ENCODE peak calls at places on chromosomes 3 and 15, in seven cellular contexts. M is HepG2; O is A673; W is epithelial cell of esophagus; G is upper lobe of right lung; C is CD8-positive, alpha-beta T cell; D is BJ. Z is an unnamed sample.
A peak's percentile ranks its signal among the peaks of the same experiment; 100 is the strongest.

GRCh38 chr15:98930591-98930990 is 77.0 kb downstream of the PGPEP1L start:
- DNase-seq in D (no peak), O (no peak), G (no peak), W (no peak), C (no peak), M (no peak), Z (no peak)

GRCh38 chr3:64668582-64669510 is 19.0 kb downstream of the ADAMTS9 start:
- DNase-seq in D (no peak), G (no peak), W (no peak), M (no peak), O (no peak), C (no peak), Z (no peak)

GRCh38 chr3:105614288-105615030 is 247.8 kb downstream of the ALCAM start:
- DNase-seq in O (no peak), M (no peak), D (no peak), W (no peak), G (no peak), C (no peak), Z (no peak)

GRCh38 chr3:69787436-69788168 is 48.3 kb downstream of the MITF start:
- DNase-seq in O (no peak), G (no peak), W (peak; percentile 71), C (no peak), D (no peak), M (no peak), Z (peak; percentile 43)

GRCh38 chr3:170848294-170848917 is 21.6 kb downstream of the RPL22L1 start:
- DNase-seq in M (no peak), D (no peak), O (peak; percentile 26), C (no peak), G (no peak), W (peak; percentile 34), Z (no peak)

GRCh38 chr15:85339976-85340665 is 40.3 kb upstream of the AKAP13 start:
- DNase-seq in O (no peak), D (no peak), M (no peak), G (no peak), C (no peak), W (no peak), Z (no peak)

GRCh38 chr3:11118181-11118682 is 36.1 kb upstream of the HRH1 start:
- DNase-seq in W (peak; percentile 57), G (no peak), D (no peak), C (no peak), O (no peak), M (no peak), Z (no peak)

GRCh38 chr15:22874256-22874655 is 35.8 kb downstream of the NIPA2 start:
- DNase-seq in G (no peak), C (no peak), D (no peak), M (no peak), O (no peak), W (no peak), Z (no peak)

GRCh38 chr3:16721494-16721893 is 116.3 kb upstream of the DAZL start:
- DNase-seq in C (no peak), W (no peak), D (no peak), G (no peak), O (no peak), M (no peak), Z (no peak)

GRCh38 chr15:50247819-50248650 is 17.5 kb downstream of the HDC start:
- DNase-seq in O (no peak), W (peak; percentile 74), C (peak; percentile 44), G (peak; percentile 72), D (no peak), M (no peak), Z (no peak)

GRCh38 chr3:16427309-16427965 is 86.1 kb downstream of the RFTN1 start:
- DNase-seq in W (peak; percentile 66), G (no peak), C (no peak), O (no peak), M (no peak), D (peak; percentile 84), Z (peak; percentile 93)

GRCh38 chr3:48469046-48469915 is 22.7 kb downstream of the ATRIP start:
- DNase-seq in O (no peak), D (no peak), W (no peak), M (no peak), C (no peak), G (no peak), Z (no peak)

GRCh38 chr15:72285927-72286516 is 13.7 kb upstream of the PARP6 start:
- DNase-seq in D (no peak), C (peak; percentile 58), G (peak; percentile 82), W (peak; percentile 48), M (peak; percentile 28), O (peak; percentile 52), Z (no peak)

GRCh38 chr3:124483915-124484470 is 246.3 kb upstream of the UMPS start:
- DNase-seq in C (no peak), W (peak; percentile 37), M (no peak), O (no peak), D (no peak), G (no peak), Z (no peak)

GRCh38 chr3:190063490-190063889 is 57.2 kb downstream of the P3H2 start:
- DNase-seq in O (no peak), M (no peak), G (no peak), W (no peak), C (no peak), D (no peak), Z (no peak)

GRCh38 chr3:79018671-79019136 is 749.1 kb downstream of the ROBO1 start:
- DNase-seq in W (peak; percentile 79), C (peak; percentile 10), O (peak; percentile 87), D (no peak), M (peak; percentile 16), G (peak; percentile 78), Z (no peak)

GRCh38 chr3:63976166-63976861 is 47.0 kb downstream of the PSMD6 start:
- DNase-seq in G (no peak), O (peak; percentile 43), C (no peak), M (peak; percentile 62), W (peak; percentile 96), D (peak; percentile 88), Z (peak; percentile 93)

GRCh38 chr15:67998599-67999122 is 55.5 kb upstream of the PIAS1 start:
- DNase-seq in O (peak; percentile 35), C (no peak), W (peak; percentile 87), D (peak; percentile 62), G (no peak), M (no peak), Z (peak; percentile 31)
- H3K4me3 ChIP-seq in O (no peak overlapping the region), C (no peak overlapping the region), W (no peak overlapping the region), D (no peak overlapping the region), G (no peak overlapping the region), M (no peak overlapping the region), Z (no peak overlapping the region)

GRCh38 chr3:94307588-94307987 is 244.7 kb downstream of the NSUN3 start:
- DNase-seq in G (no peak), C (no peak), M (no peak), W (peak; percentile 60), D (no peak), O (no peak), Z (no peak)
- TF ChIP-seq CTCF in G (no peak), C (no peak), M (no peak), W (no peak), D (no peak), O (no peak), Z (no peak)

GRCh38 chr3:112643621-112644236 is 2.8 kb upstream of the CCDC80 start:
- DNase-seq in C (no peak), W (no peak), G (no peak), D (no peak), O (no peak), M (no peak), Z (no peak)
- H3K4me3 ChIP-seq in C (no peak overlapping the region), W (no peak overlapping the region), G (no peak overlapping the region), D (no peak overlapping the region), O (no peak overlapping the region), M (no peak overlapping the region), Z (no peak overlapping the region)

GRCh38 chr3:132254076-132254755 is 63.0 kb upstream of the ACP3 start:
- DNase-seq in D (no peak), G (no peak), C (no peak), W (peak; percentile 53), O (no peak), M (no peak), Z (no peak)

GRCh38 chr3:132255041-132255745 is 62.0 kb upstream of the ACP3 start:
- DNase-seq in O (peak; percentile 47), W (peak; percentile 94), M (no peak), D (peak; percentile 49), G (no peak), C (no peak), Z (peak; percentile 42)

GRCh38 chr3:132253262-132253878 is 63.8 kb upstream of the ACP3 start:
- DNase-seq in W (peak; percentile 75), O (peak; percentile 79), D (no peak), M (peak; percentile 43), C (no peak), G (no peak), Z (peak; percentile 23)

GRCh38 chr3:132261501-132261900 is 55.7 kb upstream of the ACP3 start:
- DNase-seq in G (no peak), W (no peak), D (no peak), M (no peak), C (no peak), O (no peak), Z (no peak)

GRCh38 chr3:132256984-132257383 is 60.2 kb upstream of the ACP3 start:
- DNase-seq in D (no peak), W (peak; percentile 78), O (peak; percentile 77), C (no peak), G (no peak), M (peak; percentile 27), Z (no peak)
- TF ChIP-seq CTCF in D (peak; percentile 55), W (peak; percentile 73), O (peak; percentile 71), C (no peak), G (peak; percentile 46), M (peak; percentile 56), Z (peak; percentile 54)

DNA sequence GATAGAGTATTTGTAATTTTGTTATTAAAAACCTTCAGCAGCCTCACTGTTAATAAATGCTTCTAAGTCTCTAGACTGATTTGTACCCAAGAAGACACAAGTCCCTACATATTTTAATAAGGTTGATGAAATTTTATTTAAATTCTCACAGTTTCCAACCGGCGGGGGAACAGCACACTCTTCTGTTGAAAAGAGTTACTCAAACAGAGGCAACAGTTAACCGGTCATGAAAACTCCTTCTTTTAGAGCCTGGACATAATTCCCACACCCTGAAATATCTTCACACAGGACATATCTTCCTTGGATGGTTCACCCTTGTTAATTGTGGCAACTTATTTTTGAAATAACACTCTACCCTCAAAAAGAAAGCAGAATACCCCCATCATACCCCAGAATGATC is 278.8 kb downstream of the FOXP1 start:
- DNase-seq in M (peak; percentile 15), O (peak; percentile 58), W (peak; percentile 28), D (no peak), C (peak; percentile 30), G (no peak), Z (no peak)
- H3K4me3 ChIP-seq in M (peak overlapping the region; percentile 66), O (peak overlapping the region; percentile 41), W (no peak overlapping the region), D (no peak overlapping the region), C (peak overlapping the region; percentile 56), G (peak overlapping the region; percentile 49), Z (no peak overlapping the region)

GRCh38 chr15:70680817-70681216 is 82.5 kb downstream of the UACA start:
- DNase-seq in G (no peak), M (no peak), C (no peak), D (no peak), O (no peak), W (no peak), Z (no peak)

DNA sequence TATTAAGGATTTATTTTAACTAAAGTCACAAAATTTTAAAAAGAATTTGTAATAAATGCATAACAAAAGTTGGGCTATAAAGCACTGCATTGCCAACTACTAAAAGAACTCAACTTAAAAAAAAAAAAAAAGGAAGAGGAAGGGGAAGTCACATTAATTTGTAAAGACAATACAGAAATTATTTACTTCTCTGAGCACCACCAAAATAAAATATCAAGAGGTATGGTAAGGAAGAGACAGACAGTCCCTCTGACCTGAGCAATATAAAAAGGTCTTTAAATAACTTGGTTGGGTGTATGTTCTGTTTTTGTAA is 83.5 kb downstream of the UACA start:
- DNase-seq in M (no peak), C (no peak), W (no peak), G (no peak), O (no peak), D (no peak), Z (no peak)
- TF ChIP-seq CTCF in M (no peak), C (peak; percentile 23), W (no peak), G (no peak), O (no peak), D (no peak), Z (no peak)